ENCODE peak calls at places on chromosomes 11 and 22, in five cellular contexts. K, Q, I, X and Z are unnamed samples.

GRCh38 chr11:108405706-108406105 is 61.6 kb downstream of the C11orf65 start:
- DNase-seq in Q (peak; percentile 32), X (peak; percentile 7), I (no peak), K (no peak), Z (peak; percentile 2)

GRCh38 chr11:6405039-6405667 is 13.7 kb downstream of the APBB1 start:
- DNase-seq in K (peak; percentile 92), I (peak; percentile 75), Q (no peak), X (no peak), Z (no peak)

GRCh38 chr22:50300620-50301257 is 6.7 kb downstream of the PLXNB2 start:
- DNase-seq in Q (no peak), I (no peak), X (no peak), K (no peak), Z (no peak)

GRCh38 chr11:25734592-25735211 is 597.2 kb upstream of the ANO3 start:
- DNase-seq in K (no peak), I (peak; percentile 29), X (peak; percentile 19), Q (peak; percentile 58), Z (peak; percentile 21)

GRCh38 chr11:120178441-120179070 is 32.3 kb upstream of the OAF start:
- DNase-seq in K (no peak), X (peak; percentile 18), Q (no peak), I (no peak), Z (no peak)

GRCh38 chr22:38412435-38413084 is 42.4 kb downstream of the KCNJ4 start:
- DNase-seq in K (peak; percentile 63), I (no peak), Q (no peak), X (no peak), Z (no peak)

GRCh38 chr11:106156290-106156937 is 79.0 kb downstream of the AASDHPPT start:
- DNase-seq in Q (peak; percentile 76), I (peak; percentile 21), K (no peak), X (peak; percentile 83), Z (peak; percentile 58)

GRCh38 chr11:86816251-86816726 is 15.9 kb downstream of the PRSS23 start:
- DNase-seq in X (peak; percentile 58), I (no peak), Q (peak; percentile 72), K (no peak), Z (no peak)

GRCh38 chr22:23281406-23282088 is 101.2 kb downstream of the BCR start:
- DNase-seq in K (peak; percentile 89), X (peak; percentile 67), Q (peak; percentile 76), I (peak; percentile 84), Z (peak; percentile 81)

GRCh38 chr22:17116931-17117330 is 4.2 kb downstream of the TMEM121B start:
- DNase-seq in X (no peak), I (no peak), Q (no peak), K (no peak), Z (no peak)

GRCh38 chr22:17117400-17117799 is 3.8 kb downstream of the TMEM121B start:
- DNase-seq in Q (no peak), X (no peak), I (no peak), K (no peak), Z (no peak)

GRCh38 chr22:17115311-17115710 is 5.8 kb downstream of the TMEM121B start:
- DNase-seq in I (no peak), X (no peak), K (no peak), Q (no peak), Z (no peak)

GRCh38 chr22:17114958-17115235 is 6.3 kb downstream of the TMEM121B start:
- DNase-seq in X (no peak), Q (no peak), K (no peak), I (no peak), Z (no peak)

GRCh38 chr22:17115927-17116326 is 5.2 kb downstream of the TMEM121B start:
- DNase-seq in I (no peak), Q (no peak), K (no peak), X (no peak), Z (no peak)
- H3K4me2 ChIP-seq in I (no peak overlapping the region), Q (no peak overlapping the region), K (no peak overlapping the region), X (no peak overlapping the region), Z (no peak overlapping the region)

GRCh38 chr11:64035581-64035980 is at the start of gene FLRT1:
- DNase-seq in I (no peak), Q (no peak), K (no peak), X (no peak), Z (no peak)
- H3K4me2 ChIP-seq in I (peak within 1 kb of the TSS; percentile 99), Q (peak within 1 kb of the TSS; percentile 93), K (peak within 1 kb of the TSS; percentile 30), X (peak within 1 kb of the TSS; percentile 74), Z (peak within 1 kb of the TSS; percentile 68)

DNA sequence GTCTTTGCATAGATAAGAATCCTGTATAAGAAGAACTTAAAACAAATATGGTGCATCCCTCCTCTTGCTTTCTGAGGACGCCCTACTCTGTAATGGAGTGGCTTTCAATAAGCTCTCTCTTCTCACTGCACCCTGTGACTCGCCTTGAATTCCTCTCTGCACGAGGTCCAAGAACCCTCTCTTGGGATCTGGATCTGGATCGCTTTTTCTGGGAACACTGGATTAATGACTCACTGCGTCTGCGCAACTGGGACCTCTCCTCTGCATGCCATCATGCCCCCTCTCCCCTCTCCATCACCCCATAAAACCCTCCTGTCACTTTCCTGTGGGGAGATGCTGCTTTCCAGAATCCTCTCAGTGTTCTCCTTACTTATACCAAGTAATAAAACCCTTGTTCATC is 15.1 kb upstream of the CABP2 start:
- DNase-seq in X (no peak), I (no peak), K (no peak), Q (no peak), Z (no peak)
- H3K4me2 ChIP-seq in X (no peak overlapping the region), I (no peak overlapping the region), K (no peak overlapping the region), Q (no peak overlapping the region), Z (no peak overlapping the region)

DNA sequence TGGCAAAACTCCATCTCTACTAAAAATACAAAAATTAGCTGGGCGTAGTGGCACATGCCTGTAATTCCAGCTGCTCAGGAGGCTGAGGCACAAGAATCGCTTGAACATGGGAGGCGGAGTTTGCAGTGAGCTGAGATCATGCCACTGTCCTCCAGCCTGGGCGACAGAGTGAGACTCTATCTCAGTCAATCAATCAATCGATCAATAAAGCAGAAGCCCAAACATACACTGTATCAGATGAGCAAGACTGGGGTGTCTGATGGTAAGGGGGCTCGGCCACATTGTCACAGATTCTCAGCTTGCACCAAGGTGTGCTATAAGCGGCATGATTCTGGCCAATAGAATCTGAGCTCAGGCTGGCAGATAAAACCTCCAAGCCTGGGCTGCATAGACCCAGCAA is 261.1 kb downstream of the BUD13 start:
- DNase-seq in I (no peak), Q (no peak), K (no peak), X (no peak), Z (no peak)
- H3K4me2 ChIP-seq in I (no peak overlapping the region), Q (no peak overlapping the region), K (no peak overlapping the region), X (no peak overlapping the region), Z (no peak overlapping the region)

GRCh38 chr11:19077965-19078364 is 17.4 kb upstream of the MRGPRX2 start:
- DNase-seq in X (no peak), K (no peak), Q (no peak), I (no peak), Z (no peak)
- H3K4me2 ChIP-seq in X (no peak overlapping the region), K (no peak overlapping the region), Q (peak overlapping the region; percentile 73), I (no peak overlapping the region), Z (no peak overlapping the region)

DNA sequence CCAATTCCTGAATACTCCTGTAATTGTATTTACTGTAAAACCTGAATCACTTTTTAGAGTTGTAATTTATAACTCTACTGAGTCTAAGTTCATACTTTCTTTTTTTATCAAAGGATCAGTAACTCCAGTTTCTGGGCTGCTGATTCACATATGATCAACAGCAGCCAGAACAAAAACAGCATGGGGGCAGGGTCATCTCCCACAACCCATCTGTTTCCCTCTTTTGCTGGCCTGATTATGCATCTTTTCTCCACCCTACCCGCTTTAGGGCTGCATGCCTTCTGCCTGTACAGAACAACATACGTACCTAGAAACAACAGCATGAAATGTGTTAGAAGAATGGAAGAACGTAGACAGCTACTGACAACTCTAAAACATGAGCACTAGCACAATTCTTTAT is 76.0 kb downstream of the MRTFA start:
- DNase-seq in Q (no peak), K (no peak), I (no peak), X (peak; percentile 65), Z (peak; percentile 21)
- H3K4me2 ChIP-seq in Q (no peak overlapping the region), K (no peak overlapping the region), I (no peak overlapping the region), X (no peak overlapping the region), Z (no peak overlapping the region)

GRCh38 chr11:124864892-124865180 is 396 bp upstream of the ROBO3 start:
- DNase-seq in X (no peak), I (no peak), Q (no peak), K (no peak), Z (no peak)

GRCh38 chr11:124865181-124865901 is at the start of gene ROBO3:
- DNase-seq in Q (no peak), X (no peak), K (no peak), I (no peak), Z (no peak)

GRCh38 chr11:124867700-124868099 is 2.5 kb downstream of the ROBO3 start:
- DNase-seq in I (no peak), K (peak; percentile 59), X (peak; percentile 32), Q (peak; percentile 64), Z (no peak)

GRCh38 chr11:124864176-124864891 is 898 bp upstream of the ROBO3 start:
- DNase-seq in K (no peak), I (no peak), Q (no peak), X (no peak), Z (no peak)

DNA sequence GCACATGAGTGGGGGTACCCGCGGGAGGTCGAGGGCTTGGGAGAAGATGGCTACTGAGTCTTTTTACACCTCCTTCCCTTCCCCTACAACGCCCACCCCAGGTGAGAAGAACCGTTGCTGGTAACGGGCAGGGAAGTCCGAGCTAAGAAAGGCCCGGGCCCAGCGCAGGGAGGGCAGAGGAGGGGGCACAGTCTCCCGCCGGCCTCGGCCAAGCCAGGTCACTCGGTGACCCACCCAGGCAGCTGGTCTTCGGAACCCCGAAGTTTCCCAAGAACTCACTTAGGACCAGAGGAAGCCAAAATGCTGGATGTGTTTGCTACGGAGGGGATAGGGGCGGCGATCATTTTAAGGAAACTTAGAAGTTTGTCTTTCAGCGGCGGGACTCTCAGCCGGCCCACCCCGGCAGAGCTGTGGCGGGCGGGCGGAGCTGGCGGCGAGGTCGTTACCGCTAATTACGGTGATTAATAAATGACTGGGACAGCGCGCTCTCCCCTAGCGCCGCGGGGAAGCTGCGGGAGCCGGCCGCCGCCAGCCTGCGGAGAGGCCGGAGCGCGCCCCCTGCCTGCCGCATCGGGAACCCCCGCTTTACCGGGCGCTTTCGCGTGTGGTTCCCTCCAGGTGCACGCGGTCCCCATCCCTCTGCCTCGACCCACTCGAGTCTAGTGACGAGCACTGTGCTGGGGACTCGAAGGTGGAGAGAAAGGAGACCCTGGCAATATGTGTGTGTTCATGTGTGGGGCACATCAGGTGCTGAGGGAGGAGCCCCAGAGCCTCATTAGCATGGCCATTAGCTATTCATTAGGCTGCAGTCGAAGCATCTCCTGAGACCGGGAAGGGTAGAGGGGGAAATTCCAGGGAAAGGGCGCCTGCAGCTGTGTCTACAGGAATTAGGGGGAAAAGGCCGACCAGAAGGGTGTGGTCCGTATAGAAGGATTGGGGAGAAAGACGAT is 945 bp downstream of the ROBO3 start:
- DNase-seq in X (peak; percentile 15), Q (peak; percentile 30), K (peak; percentile 64), I (no peak), Z (no peak)
- H3K4me2 ChIP-seq in X (peak overlapping the region; percentile 55), Q (peak overlapping the region; percentile 52), K (peak overlapping the region; percentile 51), I (peak overlapping the region; percentile 46), Z (peak overlapping the region; percentile 67)